ENCODE peak calls at places on chromosomes 1 and 21, in eight cellular contexts. K is NCI-H1105 treated with DMSO at 0.1 percent for 48 hours; W is T-helper 1 cell; V is Right ventricle myocardium inferior; B is T-cell; L is NCI-H1417; H is stimulated activated CD8-positive, alpha-beta memory T cell treated with anti-CD3 and anti-CD28 coated beads, Interleukin-15, amount 100 ng/mL, for 24 hours; G is hypothalamus. F is an unnamed sample.

GRCh38 chr1:88204111-88204510 is 480.0 kb upstream of the PKN2 start:
- DNase-seq in L (no peak), G (no peak), V (no peak), W (no peak), K (no peak), B (no peak), H (no peak), F (no peak)

GRCh38 chr1:165109013-165109412 is 247.5 kb downstream of the LMX1A start:
- DNase-seq in K (no peak), L (peak), G (no peak), H (no peak), B (no peak), V (no peak), W (no peak), F (no peak)

GRCh38 chr1:9589719-9590157 is 1.0 kb downstream of the TMEM201 start:
- DNase-seq in K (no peak), G (no peak), L (no peak), B (no peak), W (no peak), H (no peak), V (no peak), F (no peak)

GRCh38 chr1:1079408-1080121 is 5.5 kb upstream of the RNF223 start:
- DNase-seq in G (no peak), V (no peak), B (no peak), L (peak), H (no peak), W (peak), K (peak), F (peak)

GRCh38 chr1:236802264-236802663 is 7.2 kb downstream of the MTR start:
- DNase-seq in B (no peak), G (no peak), V (no peak), W (no peak), K (no peak), H (no peak), L (no peak), F (no peak)

GRCh38 chr1:83530506-83530905 is 468.4 kb downstream of the TTLL7 start:
- DNase-seq in H (no peak), G (no peak), V (no peak), K (no peak), B (no peak), W (no peak), L (no peak), F (no peak)

GRCh38 chr1:38872401-38873026 is 634 bp downstream of the MYCBP start:
- DNase-seq in L (no peak), K (peak), H (no peak), G (no peak), V (no peak), W (peak), B (no peak), F (no peak)

GRCh38 chr1:100423832-100424337 is 71.6 kb downstream of the CDC14A start:
- DNase-seq in K (no peak), B (peak), L (no peak), V (no peak), W (no peak), H (no peak), G (no peak), F (no peak)

GRCh38 chr1:235503333-235504121 is 725 bp downstream of the B3GALNT2 start:
- DNase-seq in W (no peak), B (peak), L (peak), V (peak), K (peak), H (no peak), G (peak), F (peak)

GRCh38 chr1:84370831-84371394 is 27.4 kb upstream of the DNASE2B start:
- DNase-seq in W (no peak), K (no peak), G (no peak), B (no peak), L (no peak), H (no peak), V (no peak), F (peak)

GRCh38 chr1:209652873-209653401 is 712 bp upstream of the LAMB3 start:
- DNase-seq in V (peak), L (peak), W (no peak), H (no peak), B (no peak), K (peak), G (no peak), F (peak)

GRCh38 chr1:9207086-9207485 is 27.5 kb upstream of the H6PD start:
- DNase-seq in G (no peak), V (no peak), K (no peak), L (no peak), H (no peak), W (no peak), B (no peak), F (no peak)

GRCh38 chr1:3727042-3727824 is 25.0 kb upstream of the CCDC27 start:
- DNase-seq in W (no peak), V (no peak), L (no peak), K (no peak), G (no peak), H (no peak), B (no peak), F (peak)

GRCh38 chr1:59443355-59443754 is 146.5 kb downstream of the FGGY start:
- DNase-seq in V (no peak), W (no peak), L (no peak), H (no peak), K (no peak), B (no peak), G (no peak), F (no peak)

GRCh38 chr1:21490774-21491482 is 18.3 kb upstream of the ALPL start:
- DNase-seq in H (no peak), G (no peak), W (no peak), V (no peak), L (no peak), K (peak), B (no peak), F (no peak)

GRCh38 chr21:20999567-21000169 is 1.5 kb downstream of the NCAM2 start:
- DNase-seq in K (peak), L (peak), G (peak), V (no peak), B (no peak), H (no peak), W (no peak), F (peak)

GRCh38 chr1:229853751-229854150 is 213.3 kb upstream of the GALNT2 start:
- DNase-seq in B (no peak), V (no peak), L (peak), K (no peak), H (no peak), G (no peak), W (no peak), F (no peak)

GRCh38 chr1:3064901-3065300 is 4.1 kb upstream of the PRDM16 start:
- DNase-seq in B (no peak), H (no peak), G (no peak), K (no peak), L (no peak), V (peak), W (no peak), F (no peak)

GRCh38 chr1:77375990-77376389 is 94.2 kb downstream of the AK5 start:
- DNase-seq in W (no peak), H (no peak), G (no peak), V (no peak), B (no peak), L (peak), K (no peak), F (no peak)

GRCh38 chr1:94819584-94819944 is 593 bp upstream of the SLC44A3 start:
- DNase-seq in V (no peak), B (no peak), H (no peak), G (no peak), W (no peak), L (peak), K (no peak), F (no peak)

GRCh38 chr21:39696620-39697019 is 48.4 kb upstream of the IGSF5 start:
- DNase-seq in H (no peak), B (no peak), G (no peak), W (no peak), K (peak), V (no peak), L (peak), F (peak)

GRCh38 chr1:50346621-50347020 is 76.6 kb downstream of the DMRTA2 start:
- DNase-seq in L (no peak), V (no peak), W (no peak), K (no peak), G (no peak), H (no peak), B (no peak), F (no peak)

GRCh38 chr1:28553229-28553930 is 495 bp downstream of the TRNAU1AP start:
- DNase-seq in B (peak), W (no peak), V (peak), L (no peak), K (peak), H (no peak), G (no peak), F (peak)

GRCh38 chr1:221794079-221794670 is 52.3 kb upstream of the DUSP10 start:
- DNase-seq in W (no peak), H (no peak), B (no peak), V (no peak), L (no peak), K (no peak), G (no peak), F (no peak)

F was measured in thyroid gland.